ENCODE peak calls at places on chromosomes 2 and 18, in six cellular contexts. One of them, this sample, is unnamed.

GRCh38 chr18:22040527-22040926 is 128.9 kb upstream of the GATA6 start:
- DNase-seq in GM23248: no peak
- DNase-seq in G401: no peak
- DNase-seq in NCI-H774: no peak
- DNase-seq in A172: no peak
- DNase-seq in hypothalamus: no peak
- DNase-seq in this sample: no peak

GRCh38 chr18:68764016-68764415 is 33.9 kb upstream of the CCDC102B start:
- DNase-seq in NCI-H774: no peak
- DNase-seq in A172: no peak
- DNase-seq in G401: no peak
- DNase-seq in GM23248: peak; percentile 68
- DNase-seq in hypothalamus: no peak
- DNase-seq in this sample: no peak

GRCh38 chr18:63147973-63148372 is 171.6 kb downstream of the BCL2 start:
- DNase-seq in hypothalamus: no peak
- DNase-seq in A172: no peak
- DNase-seq in G401: no peak
- DNase-seq in NCI-H774: no peak
- DNase-seq in GM23248: peak; percentile 30
- DNase-seq in this sample: no peak

GRCh38 chr2:127164761-127165538 is 55.1 kb downstream of the CYP27C1 start:
- DNase-seq in G401: no peak
- DNase-seq in GM23248: no peak
- DNase-seq in hypothalamus: no peak
- DNase-seq in A172: no peak
- DNase-seq in NCI-H774: peak; percentile 68
- DNase-seq in this sample: no peak

GRCh38 chr18:33781429-33781828 is 203.4 kb downstream of the ASXL3 start:
- DNase-seq in NCI-H774: peak; percentile 72
- DNase-seq in GM23248: no peak
- DNase-seq in hypothalamus: no peak
- DNase-seq in G401: no peak
- DNase-seq in A172: no peak
- DNase-seq in this sample: no peak

GRCh38 chr2:188114014-188114413 is 177.7 kb upstream of the GULP1 start:
- DNase-seq in GM23248: peak; percentile 69
- DNase-seq in G401: no peak
- DNase-seq in A172: no peak
- DNase-seq in NCI-H774: no peak
- DNase-seq in hypothalamus: no peak
- DNase-seq in this sample: no peak

GRCh38 chr2:45554764-45555163 is 56.3 kb downstream of the SRBD1 start:
- DNase-seq in hypothalamus: no peak
- DNase-seq in NCI-H774: no peak
- DNase-seq in A172: no peak
- DNase-seq in GM23248: peak; percentile 30
- DNase-seq in G401: no peak
- DNase-seq in this sample: no peak

GRCh38 chr18:70288851-70289328 is at the start of gene SOCS6:
- DNase-seq in G401: peak; percentile 54
- DNase-seq in hypothalamus: peak; percentile 50
- DNase-seq in NCI-H774: peak; percentile 30
- DNase-seq in A172: no peak
- DNase-seq in GM23248: peak; percentile 79
- DNase-seq in this sample: peak; percentile 73

GRCh38 chr2:222794585-222795579 is 66.0 kb upstream of the ACSL3 start:
- DNase-seq in A172: no peak
- DNase-seq in hypothalamus: no peak
- DNase-seq in G401: no peak
- DNase-seq in NCI-H774: no peak
- DNase-seq in GM23248: no peak
- DNase-seq in this sample: no peak

GRCh38 chr18:47263197-47263827 is 11.9 kb upstream of the SKOR2 start:
- DNase-seq in NCI-H774: no peak
- DNase-seq in G401: no peak
- DNase-seq in GM23248: no peak
- DNase-seq in A172: no peak
- DNase-seq in hypothalamus: no peak
- DNase-seq in this sample: no peak

GRCh38 chr18:9741461-9741820 is 33.3 kb downstream of the RAB31 start:
- DNase-seq in NCI-H774: no peak
- DNase-seq in GM23248: peak; percentile 12
- DNase-seq in G401: no peak
- DNase-seq in hypothalamus: no peak
- DNase-seq in A172: no peak
- DNase-seq in this sample: no peak

GRCh38 chr18:79439201-79440023 is 43.7 kb downstream of the NFATC1 start:
- DNase-seq in GM23248: no peak
- DNase-seq in NCI-H774: no peak
- DNase-seq in G401: no peak
- DNase-seq in hypothalamus: no peak
- DNase-seq in A172: peak; percentile 55
- DNase-seq in this sample: no peak

GRCh38 chr2:99868260-99868659 is 274.1 kb downstream of the AFF3 start:
- DNase-seq in NCI-H774: no peak
- DNase-seq in A172: no peak
- DNase-seq in hypothalamus: no peak
- DNase-seq in G401: no peak
- DNase-seq in GM23248: no peak
- DNase-seq in this sample: no peak

GRCh38 chr2:241541564-241542277 is 16.8 kb upstream of the BOK start:
- DNase-seq in GM23248: no peak
- DNase-seq in A172: no peak
- DNase-seq in hypothalamus: no peak
- DNase-seq in G401: no peak
- DNase-seq in NCI-H774: no peak
- DNase-seq in this sample: peak; percentile 56

GRCh38 chr18:13303761-13304364 is 85.3 kb downstream of the LDLRAD4 start:
- DNase-seq in GM23248: no peak
- DNase-seq in A172: peak; percentile 55
- DNase-seq in hypothalamus: no peak
- DNase-seq in G401: no peak
- DNase-seq in NCI-H774: no peak
- DNase-seq in this sample: no peak

GRCh38 chr2:217418090-217418489 is 558.2 kb upstream of the TNP1 start:
- DNase-seq in A172: no peak
- DNase-seq in NCI-H774: no peak
- DNase-seq in G401: no peak
- DNase-seq in hypothalamus: no peak
- DNase-seq in GM23248: peak; percentile 91
- DNase-seq in this sample: no peak

GRCh38 chr2:234949762-234950434 is 1.9 kb upstream of the SH3BP4 start:
- DNase-seq in G401: no peak
- DNase-seq in A172: peak; percentile 63
- DNase-seq in NCI-H774: no peak
- DNase-seq in GM23248: peak; percentile 97
- DNase-seq in hypothalamus: no peak
- DNase-seq in this sample: no peak

GRCh38 chr2:74239346-74239745 is 40.9 kb downstream of the MTHFD2 start:
- DNase-seq in A172: no peak
- DNase-seq in G401: no peak
- DNase-seq in NCI-H774: no peak
- DNase-seq in GM23248: no peak
- DNase-seq in hypothalamus: no peak
- DNase-seq in this sample: no peak

GRCh38 chr18:61851940-61852451 is 40.8 kb downstream of the RNF152 start:
- DNase-seq in GM23248: peak; percentile 66
- DNase-seq in G401: no peak
- DNase-seq in A172: no peak
- DNase-seq in hypothalamus: no peak
- DNase-seq in NCI-H774: no peak
- DNase-seq in this sample: no peak

GRCh38 chr2:79434362-79434761 is 78.5 kb upstream of the CTNNA2 start:
- DNase-seq in G401: no peak
- DNase-seq in GM23248: no peak
- DNase-seq in A172: no peak
- DNase-seq in hypothalamus: no peak
- DNase-seq in NCI-H774: no peak
- DNase-seq in this sample: no peak

GRCh38 chr2:120692691-120693090 is 43.0 kb upstream of the GLI2 start:
- DNase-seq in G401: no peak
- DNase-seq in A172: no peak
- DNase-seq in hypothalamus: no peak
- DNase-seq in GM23248: peak; percentile 53
- DNase-seq in NCI-H774: no peak
- DNase-seq in this sample: no peak

GRCh38 chr18:805008-805754 is 6.9 kb downstream of the YES1 start:
- DNase-seq in hypothalamus: no peak
- DNase-seq in NCI-H774: no peak
- DNase-seq in G401: no peak
- DNase-seq in GM23248: no peak
- DNase-seq in A172: no peak
- DNase-seq in this sample: no peak

GRCh38 chr18:49212819-49213218 is 247.6 kb downstream of the DYM start:
- DNase-seq in NCI-H774: no peak
- DNase-seq in A172: no peak
- DNase-seq in hypothalamus: no peak
- DNase-seq in G401: no peak
- DNase-seq in GM23248: peak; percentile 78
- DNase-seq in this sample: no peak

GRCh38 chr2:158795110-158795924 is at the start of gene DAPL1:
- DNase-seq in hypothalamus: peak; percentile 10
- DNase-seq in NCI-H774: peak; percentile 27
- DNase-seq in G401: no peak
- DNase-seq in GM23248: no peak
- DNase-seq in A172: peak; percentile 7
- DNase-seq in this sample: no peak

GRCh38 chr2:237449193-237449797 is 35.3 kb upstream of the COL6A3 start:
- DNase-seq in A172: no peak
- DNase-seq in G401: peak; percentile 92
- DNase-seq in GM23248: peak; percentile 68
- DNase-seq in hypothalamus: no peak
- DNase-seq in NCI-H774: no peak
- DNase-seq in this sample: no peak

GRCh38 chr2:217905395-217905794 is 97.4 kb downstream of the TNS1 start:
- DNase-seq in hypothalamus: no peak
- DNase-seq in A172: no peak
- DNase-seq in G401: no peak
- DNase-seq in GM23248: no peak
- DNase-seq in NCI-H774: no peak
- DNase-seq in this sample: no peak

GRCh38 chr18:74516271-74517235 is 17.7 kb upstream of the CNDP1 start:
- DNase-seq in G401: no peak
- DNase-seq in hypothalamus: no peak
- DNase-seq in GM23248: no peak
- DNase-seq in A172: no peak
- DNase-seq in NCI-H774: no peak
- DNase-seq in this sample: no peak